ENCODE peak calls at places on chromosomes 11 and 22, in six cellular contexts. X is cardiac muscle cell, K is A549, S is ovary, F is heart right ventricle, T is left ventricle myocardium inferior. Q is an unnamed sample.

GRCh38 chr11:111429066-111429506 is 50.0 kb upstream of the POU2AF1 start:
- DNase-seq in S (peak; percentile 65), K (no peak), T (peak; percentile 26), F (no peak), X (peak; percentile 81), Q (no peak)

GRCh38 chr11:65298131-65298535 is 16.5 kb upstream of the CDC42EP2 start:
- DNase-seq in X (peak; percentile 76), K (no peak), F (peak; percentile 84), T (peak; percentile 93), S (peak; percentile 93), Q (no peak)

GRCh38 chr11:118415739-118416068 is 14.3 kb downstream of the ATP5MG start:
- DNase-seq in T (no peak), F (peak; percentile 27), X (peak; percentile 94), S (no peak), K (peak; percentile 36), Q (peak; percentile 69)

GRCh38 chr22:37639771-37640590 is 512 bp downstream of the SH3BP1 start:
- DNase-seq in X (no peak), T (no peak), K (no peak), S (no peak), F (no peak), Q (no peak)

GRCh38 chr11:43952401-43953342 is 10.2 kb downstream of the C11orf96 start:
- DNase-seq in F (no peak), S (no peak), K (no peak), X (no peak), T (no peak), Q (no peak)

GRCh38 chr11:123313261-123313660 is 116.8 kb upstream of the GRAMD1B start:
- DNase-seq in S (no peak), T (no peak), F (no peak), X (no peak), K (no peak), Q (no peak)

GRCh38 chr11:23991140-23991539 is 505.7 kb upstream of the LUZP2 start:
- DNase-seq in F (no peak), T (no peak), K (no peak), S (no peak), X (peak; percentile 76), Q (no peak)

GRCh38 chr11:118853693-118854092 is 30.0 kb upstream of the CXCR5 start:
- DNase-seq in F (no peak), T (no peak), K (no peak), S (no peak), X (no peak), Q (no peak)

GRCh38 chr11:804599-804964 is 449 bp downstream of the PIDD1 start:
- DNase-seq in S (no peak), X (no peak), K (no peak), T (no peak), F (no peak), Q (no peak)

GRCh38 chr11:22732588-22732987 is 66.2 kb downstream of the GAS2 start:
- DNase-seq in F (no peak), X (no peak), T (no peak), S (no peak), K (no peak), Q (no peak)

GRCh38 chr11:12811861-12812260 is 137.6 kb downstream of the TEAD1 start:
- DNase-seq in F (no peak), T (no peak), K (no peak), X (no peak), S (no peak), Q (no peak)

GRCh38 chr11:37572491-37573171 is 974.6 kb upstream of the RAG2 start:
- DNase-seq in X (no peak), F (no peak), S (no peak), T (no peak), K (no peak), Q (no peak)

GRCh38 chr11:42996742-42997307 is 315.0 kb upstream of the API5 start:
- DNase-seq in S (no peak), K (no peak), X (no peak), T (peak; percentile 36), F (no peak), Q (no peak)

GRCh38 chr22:46953968-46954755 is 191.7 kb downstream of the TBC1D22A start:
- DNase-seq in X (peak; percentile 10), F (no peak), S (no peak), T (no peak), K (no peak), Q (no peak)

GRCh38 chr11:113562981-113563461 is 87.8 kb upstream of the DRD2 start:
- DNase-seq in X (no peak), K (no peak), F (no peak), S (no peak), T (no peak), Q (no peak)

GRCh38 chr22:31474743-31475142 is 14.9 kb downstream of the EIF4ENIF1 start:
- DNase-seq in T (no peak), F (no peak), S (no peak), X (peak; percentile 88), K (no peak), Q (no peak)

GRCh38 chr11:99098258-99098657 is 77.5 kb downstream of the CNTN5 start:
- DNase-seq in X (no peak), K (no peak), F (no peak), S (no peak), T (no peak), Q (no peak)

GRCh38 chr11:19076744-19077589 is 16.4 kb upstream of the MRGPRX2 start:
- DNase-seq in K (peak; percentile 44), T (peak; percentile 36), X (peak; percentile 62), S (peak; percentile 50), F (peak; percentile 34), Q (peak; percentile 57)

GRCh38 chr11:10298342-10298741 is 4.3 kb upstream of the SBF2 start:
- DNase-seq in T (no peak), S (no peak), K (no peak), X (peak; percentile 80), F (no peak), Q (no peak)

GRCh38 chr11:118092907-118093571 is 6.3 kb upstream of the SMIM35 start:
- DNase-seq in K (no peak), F (no peak), X (no peak), T (no peak), S (no peak), Q (no peak)

GRCh38 chr11:112477929-112478317 is 217.3 kb upstream of the PLET1 start:
- DNase-seq in K (no peak), T (no peak), F (no peak), X (no peak), S (no peak), Q (no peak)

GRCh38 chr11:120776683-120777010 is 247.3 kb upstream of the TBCEL start:
- DNase-seq in K (no peak), T (no peak), S (no peak), F (no peak), X (no peak), Q (no peak)
- H3K27ac ChIP-seq in K (no peak overlapping the region), T (no peak overlapping the region), S (no peak overlapping the region), F (no peak overlapping the region), X (no peak overlapping the region), Q (no peak overlapping the region)

GRCh38 chr11:126686938-126687337 is 313.6 kb downstream of the KIRREL3 start:
- DNase-seq in K (no peak), F (no peak), T (no peak), S (no peak), X (no peak), Q (no peak)

GRCh38 chr11:126683766-126684728 is 316.5 kb downstream of the KIRREL3 start:
- DNase-seq in S (no peak), F (no peak), X (no peak), T (no peak), K (no peak), Q (no peak)

GRCh38 chr11:126682590-126682989 is 318.0 kb downstream of the KIRREL3 start:
- DNase-seq in K (no peak), T (no peak), S (no peak), F (no peak), X (no peak), Q (no peak)

DNA sequence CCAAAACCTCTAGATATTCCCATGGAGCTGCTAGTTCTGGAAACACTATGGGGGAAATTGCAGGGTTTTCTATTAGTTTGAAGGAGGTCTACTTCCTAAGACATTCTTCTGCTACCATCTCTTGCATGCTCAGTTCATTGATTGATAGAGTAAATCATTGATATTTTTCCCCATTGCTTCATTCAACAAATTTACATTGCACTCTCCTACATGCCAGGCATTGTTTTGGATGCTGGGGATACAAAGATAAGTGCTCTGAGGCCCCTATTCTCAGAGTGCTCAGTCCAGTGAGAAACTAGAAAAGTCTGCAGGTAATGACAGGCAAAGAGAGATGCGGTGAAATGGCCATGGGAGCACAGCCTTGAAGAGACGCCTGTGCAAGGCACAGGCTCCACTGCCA is 313.1 kb downstream of the KIRREL3 start:
- DNase-seq in S (no peak), K (no peak), F (no peak), T (no peak), X (no peak), Q (no peak)
- TF ChIP-seq CTCF in S (no peak), K (no peak), F (no peak), T (no peak), X (no peak), Q (no peak)

GRCh38 chr11:47355283-47356128 is 3.0 kb upstream of the MYBPC3 start:
- DNase-seq in S (peak; percentile 97), X (peak; percentile 95), K (peak; percentile 89), F (peak; percentile 95), T (peak; percentile 96), Q (peak; percentile 76)
- H3K27ac ChIP-seq in S (peak overlapping the region; percentile 72), X (peak overlapping the region; percentile 96), K (peak overlapping the region; percentile 90), F (peak overlapping the region; percentile 95), T (peak overlapping the region; percentile 97), Q (peak overlapping the region; percentile 59)

DNA sequence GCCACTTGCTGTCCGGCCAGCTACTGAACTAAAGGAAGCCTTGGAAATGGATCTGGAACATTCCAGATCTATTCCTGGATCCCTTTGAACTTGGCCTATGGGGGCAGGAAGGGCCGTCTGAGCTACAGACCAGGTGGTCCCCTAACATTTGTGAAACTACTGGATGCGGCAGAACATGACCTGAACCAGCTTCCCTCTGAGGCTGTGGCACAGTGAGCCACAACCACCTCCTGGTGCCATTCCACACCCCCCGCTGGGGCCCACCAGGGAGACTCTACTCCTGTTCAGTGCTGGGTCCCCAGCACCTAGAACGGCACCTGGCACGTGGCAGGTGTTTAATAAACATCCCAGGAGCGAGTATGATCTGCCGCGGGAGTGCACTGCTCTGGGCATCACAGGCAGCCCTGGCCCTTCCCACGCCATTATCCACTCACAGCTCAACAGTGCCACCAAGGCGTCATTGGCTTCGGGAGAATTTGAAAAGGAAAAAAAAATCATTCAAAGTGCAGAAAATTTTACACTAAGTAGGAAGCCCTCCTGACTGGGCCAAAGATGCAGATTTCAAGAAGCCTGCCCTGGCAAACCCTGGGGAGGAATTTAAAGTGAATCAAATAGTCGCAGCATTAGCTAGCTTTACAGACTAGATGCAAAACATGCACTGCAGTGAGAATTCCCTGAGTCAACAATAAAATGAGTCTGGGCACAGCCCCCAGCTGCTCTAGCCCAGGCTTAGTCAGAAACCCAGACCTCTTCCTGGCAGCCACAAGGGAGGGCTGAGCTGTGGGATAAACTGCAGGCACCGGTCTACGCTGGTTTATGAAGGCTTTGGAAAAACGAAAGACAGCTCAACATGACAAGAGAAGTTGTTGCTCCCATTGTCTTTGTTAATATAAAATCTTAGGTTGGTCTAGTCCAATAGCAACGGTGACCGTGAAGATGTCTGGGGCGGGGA is 14.3 kb upstream of the EFCAB6 start:
- DNase-seq in T (no peak), S (peak; percentile 58), X (peak; percentile 73), K (peak; percentile 33), F (no peak), Q (peak; percentile 63)
- TF ChIP-seq CTCF in T (peak; percentile 41), S (no peak), X (peak; percentile 36), K (peak; percentile 58), F (peak; percentile 49), Q (peak; percentile 29)